ENCODE peak calls at places on chromosomes 1 and 21, in seven cellular contexts. N is GM06990; X is activated gamma-delta T cell treated with Interleukin-2 at 50 U/mL for 16 hours; G is CD4-positive, CD25-positive, alpha-beta regulatory T cell; E is non-pigmented ciliary epithelial cell; J is mesenchymal stem cell; W is CD4-positive, alpha-beta memory T cell. C is an unnamed sample.

GRCh38 chr1:20255666-20256065 is 35.0 kb upstream of the VWA5B1 start:
- DNase-seq in N (no peak), G (no peak), E (peak; percentile 31), J (peak; percentile 69), X (no peak), W (no peak), C (peak; percentile 12)

GRCh38 chr1:173532237-173532636 is 55.1 kb downstream of the PRDX6 start:
- DNase-seq in E (no peak), W (peak; percentile 8), J (peak; percentile 27), G (peak; percentile 8), N (no peak), X (no peak), C (no peak)

GRCh38 chr1:115310821-115311220 is 27.2 kb downstream of the NGF start:
- DNase-seq in W (no peak), X (no peak), G (no peak), J (no peak), E (no peak), N (no peak), C (no peak)

GRCh38 chr1:169776440-169776839 is 18.3 kb downstream of the METTL18 start:
- DNase-seq in N (no peak), J (no peak), X (no peak), W (no peak), G (no peak), E (no peak), C (no peak)

GRCh38 chr21:25842925-25843324 is 108.2 kb downstream of the GABPA start:
- DNase-seq in J (no peak), N (no peak), W (no peak), X (no peak), E (no peak), G (no peak), C (no peak)

GRCh38 chr1:1082239-1083180 is 8.4 kb upstream of the RNF223 start:
- DNase-seq in J (no peak), X (no peak), W (no peak), N (no peak), G (no peak), E (no peak), C (no peak)

GRCh38 chr1:156627313-156627880 is 8.2 kb downstream of the HAPLN2 start:
- DNase-seq in J (peak; percentile 74), W (no peak), E (no peak), N (no peak), X (no peak), G (peak; percentile 30), C (no peak)

GRCh38 chr1:206971029-206971655 is 882 bp upstream of the FCAMR start:
- DNase-seq in W (no peak), G (no peak), X (no peak), E (no peak), N (no peak), J (no peak), C (no peak)

GRCh38 chr1:150805899-150806298 is 2.2 kb downstream of the CTSK start:
- DNase-seq in G (no peak), J (no peak), W (no peak), E (no peak), N (no peak), X (no peak), C (no peak)

GRCh38 chr1:199102239-199102638 is 463.4 kb downstream of the PTPRC start:
- DNase-seq in E (no peak), N (peak; percentile 37), G (no peak), X (no peak), J (no peak), W (no peak), C (no peak)

GRCh38 chr1:240306673-240307072 is 215.0 kb downstream of the FMN2 start:
- DNase-seq in E (no peak), N (no peak), X (no peak), J (peak; percentile 62), W (no peak), G (no peak), C (no peak)

GRCh38 chr21:46482846-46483231 is 24.1 kb downstream of the DIP2A start:
- DNase-seq in E (no peak), J (no peak), W (no peak), X (no peak), N (no peak), G (no peak), C (no peak)

GRCh38 chr1:112337028-112337531 is 58.9 kb upstream of the CTTNBP2NL start:
- DNase-seq in G (no peak), E (no peak), J (peak; percentile 58), W (no peak), N (no peak), X (no peak), C (no peak)

GRCh38 chr1:47638240-47638639 is 200.4 kb downstream of the FOXD2 start:
- DNase-seq in J (no peak), X (no peak), G (no peak), E (no peak), N (no peak), W (no peak), C (no peak)

GRCh38 chr1:202230939-202231645 is 37.5 kb downstream of the LGR6 start:
- DNase-seq in N (no peak), E (no peak), X (no peak), W (no peak), G (no peak), J (no peak), C (no peak)

GRCh38 chr1:110879758-110880606 is 7.0 kb downstream of the CD53 start:
- DNase-seq in E (no peak), J (no peak), W (peak; percentile 50), G (no peak), N (peak; percentile 42), X (peak; percentile 62), C (no peak)

GRCh38 chr1:232542633-232543032 is 87.3 kb downstream of the SIPA1L2 start:
- DNase-seq in J (no peak), G (no peak), E (no peak), X (no peak), N (no peak), W (no peak), C (no peak)

GRCh38 chr1:234848972-234849641 is 239.1 kb upstream of the IRF2BP2 start:
- DNase-seq in J (peak; percentile 29), X (no peak), E (no peak), W (no peak), G (no peak), N (no peak), C (peak; percentile 67)

GRCh38 chr1:43505077-43505780 is 25.5 kb upstream of the PTPRF start:
- DNase-seq in W (no peak), E (no peak), G (no peak), X (no peak), J (no peak), N (no peak), C (no peak)

GRCh38 chr1:170676628-170677027 is 12.7 kb downstream of the PRRX1 start:
- DNase-seq in W (no peak), N (no peak), J (no peak), E (no peak), G (no peak), X (no peak), C (no peak)

GRCh38 chr1:116954450-116954849 is 44.7 kb downstream of the PTGFRN start:
- DNase-seq in G (no peak), E (no peak), X (no peak), J (no peak), N (no peak), W (no peak), C (peak; percentile 71)

GRCh38 chr1:77370588-77371306 is 88.9 kb downstream of the AK5 start:
- DNase-seq in E (peak; percentile 88), J (peak; percentile 99), X (no peak), W (no peak), G (no peak), N (no peak), C (peak; percentile 74)

GRCh38 chr1:6961905-6962304 is 176.7 kb downstream of the CAMTA1 start:
- DNase-seq in G (no peak), X (no peak), J (no peak), E (no peak), W (no peak), N (no peak), C (no peak)

GRCh38 chr1:58848818-58849411 is 65.1 kb upstream of the JUN start:
- DNase-seq in J (peak; percentile 92), E (peak; percentile 95), X (no peak), G (no peak), W (no peak), N (no peak), C (peak; percentile 98)

GRCh38 chr1:55140546-55140983 is 74.6 kb downstream of the USP24 start:
- DNase-seq in E (peak; percentile 68), G (peak; percentile 68), N (peak; percentile 20), X (peak; percentile 69), J (peak; percentile 89), W (peak; percentile 70), C (peak; percentile 75)

GRCh38 chr1:184118051-184118450 is 66.5 kb downstream of the TSEN15 start:
- DNase-seq in E (peak; percentile 98), X (no peak), N (no peak), J (peak; percentile 97), W (no peak), G (no peak), C (peak; percentile 97)

GRCh38 chr1:161723459-161724149 is 2.3 kb downstream of the FCRLB start:
- DNase-seq in G (no peak), W (no peak), J (no peak), N (no peak), X (no peak), E (no peak), C (no peak)

GRCh38 chr21:41941941-41942340 is 11.9 kb downstream of the C2CD2 start:
- DNase-seq in W (no peak), J (no peak), X (no peak), E (no peak), N (no peak), G (no peak), C (no peak)

GRCh38 chr1:109218516-109218915 is 4.8 kb downstream of the SARS1 start:
- DNase-seq in J (no peak), G (no peak), E (no peak), N (no peak), W (no peak), X (no peak), C (no peak)

GRCh38 chr21:45698493-45698947 is 55.0 kb downstream of the PCBP3 start:
- DNase-seq in X (no peak), G (no peak), J (peak; percentile 54), E (peak; percentile 83), N (no peak), W (no peak), C (peak; percentile 98)